ENCODE peak calls at places on chromosomes 16 and 17, in ten cellular contexts. One of them, this sample, is unnamed.

GRCh38 chr17:199806-200603 is 18.6 kb upstream of the DOC2B start:
- DNase-seq in NB4: no peak
- DNase-seq in HepG2: no peak
- DNase-seq in stomach: no peak
- DNase-seq in prostate gland: no peak
- DNase-seq in ovary: no peak
- DNase-seq in heart left ventricle: no peak
- DNase-seq in GM12891: no peak
- DNase-seq in uterus: peak
- DNase-seq in A549: no peak
- DNase-seq in this sample: no peak

GRCh38 chr16:53743149-53743566 is 39.2 kb downstream of the FTO start:
- DNase-seq in NB4: peak
- DNase-seq in HepG2: peak
- DNase-seq in stomach: no peak
- DNase-seq in prostate gland: no peak
- DNase-seq in ovary: no peak
- DNase-seq in heart left ventricle: no peak
- DNase-seq in GM12891: no peak
- DNase-seq in uterus: no peak
- DNase-seq in A549: peak
- DNase-seq in this sample: no peak

GRCh38 chr17:47949197-47949759 is 7.9 kb downstream of the PNPO start:
- DNase-seq in NB4: peak
- DNase-seq in HepG2: peak
- DNase-seq in stomach: peak
- DNase-seq in prostate gland: peak
- DNase-seq in ovary: peak
- DNase-seq in heart left ventricle: peak
- DNase-seq in GM12891: peak
- DNase-seq in uterus: peak
- DNase-seq in A549: peak
- DNase-seq in this sample: peak

GRCh38 chr16:11639008-11639562 is 29.2 kb upstream of the SNN start:
- DNase-seq in NB4: no peak
- DNase-seq in HepG2: no peak
- DNase-seq in stomach: no peak
- DNase-seq in prostate gland: no peak
- DNase-seq in ovary: no peak
- DNase-seq in heart left ventricle: no peak
- DNase-seq in GM12891: no peak
- DNase-seq in uterus: no peak
- DNase-seq in A549: no peak
- DNase-seq in this sample: no peak

GRCh38 chr16:67109407-67110135 is at the start of gene PHAF1:
- DNase-seq in NB4: peak
- DNase-seq in HepG2: peak
- DNase-seq in stomach: peak
- DNase-seq in prostate gland: peak
- DNase-seq in ovary: peak
- DNase-seq in heart left ventricle: peak
- DNase-seq in GM12891: peak
- DNase-seq in uterus: peak
- DNase-seq in A549: peak
- DNase-seq in this sample: peak

GRCh38 chr17:35352284-35352683 is 21.1 kb downstream of the SLFN11 start:
- DNase-seq in NB4: no peak
- DNase-seq in HepG2: no peak
- DNase-seq in stomach: no peak
- DNase-seq in prostate gland: no peak
- DNase-seq in ovary: no peak
- DNase-seq in heart left ventricle: no peak
- DNase-seq in GM12891: no peak
- DNase-seq in uterus: no peak
- DNase-seq in A549: no peak
- DNase-seq in this sample: no peak

GRCh38 chr17:976316-976715 is 3.3 kb downstream of the NXN start:
- DNase-seq in NB4: no peak
- DNase-seq in HepG2: no peak
- DNase-seq in stomach: no peak
- DNase-seq in prostate gland: no peak
- DNase-seq in ovary: no peak
- DNase-seq in heart left ventricle: no peak
- DNase-seq in GM12891: no peak
- DNase-seq in uterus: no peak
- DNase-seq in A549: no peak
- DNase-seq in this sample: no peak

GRCh38 chr17:48637323-48638260 is 11.4 kb upstream of the HOXB9 start:
- DNase-seq in NB4: no peak
- DNase-seq in HepG2: no peak
- DNase-seq in stomach: no peak
- DNase-seq in prostate gland: no peak
- DNase-seq in ovary: no peak
- DNase-seq in heart left ventricle: no peak
- DNase-seq in GM12891: no peak
- DNase-seq in uterus: no peak
- DNase-seq in A549: peak
- DNase-seq in this sample: no peak

GRCh38 chr16:89723279-89724250 is 2.2 kb downstream of the ZNF276 start:
- DNase-seq in NB4: no peak
- DNase-seq in HepG2: no peak
- DNase-seq in stomach: peak
- DNase-seq in prostate gland: no peak
- DNase-seq in ovary: no peak
- DNase-seq in heart left ventricle: no peak
- DNase-seq in GM12891: no peak
- DNase-seq in uterus: no peak
- DNase-seq in A549: no peak
- DNase-seq in this sample: no peak

GRCh38 chr17:65371702-65372101 is 189.7 kb downstream of the AXIN2 start:
- DNase-seq in NB4: no peak
- DNase-seq in HepG2: no peak
- DNase-seq in stomach: peak
- DNase-seq in prostate gland: peak
- DNase-seq in ovary: no peak
- DNase-seq in heart left ventricle: no peak
- DNase-seq in GM12891: no peak
- DNase-seq in uterus: no peak
- DNase-seq in A549: no peak
- DNase-seq in this sample: no peak

GRCh38 chr17:65366102-65366844 is 195.2 kb downstream of the AXIN2 start:
- DNase-seq in NB4: no peak
- DNase-seq in HepG2: no peak
- DNase-seq in stomach: no peak
- DNase-seq in prostate gland: no peak
- DNase-seq in ovary: no peak
- DNase-seq in heart left ventricle: no peak
- DNase-seq in GM12891: no peak
- DNase-seq in uterus: no peak
- DNase-seq in A549: no peak
- DNase-seq in this sample: no peak

GRCh38 chr17:65374966-65375365 is 186.5 kb downstream of the AXIN2 start:
- DNase-seq in NB4: no peak
- DNase-seq in HepG2: no peak
- DNase-seq in stomach: peak
- DNase-seq in prostate gland: no peak
- DNase-seq in ovary: no peak
- DNase-seq in heart left ventricle: no peak
- DNase-seq in GM12891: no peak
- DNase-seq in uterus: no peak
- DNase-seq in A549: no peak
- DNase-seq in this sample: no peak

GRCh38 chr17:65368341-65368740 is 193.1 kb downstream of the AXIN2 start:
- DNase-seq in NB4: no peak
- DNase-seq in HepG2: no peak
- DNase-seq in stomach: no peak
- DNase-seq in prostate gland: no peak
- DNase-seq in ovary: no peak
- DNase-seq in heart left ventricle: no peak
- DNase-seq in GM12891: no peak
- DNase-seq in uterus: no peak
- DNase-seq in A549: no peak
- DNase-seq in this sample: no peak

DNA sequence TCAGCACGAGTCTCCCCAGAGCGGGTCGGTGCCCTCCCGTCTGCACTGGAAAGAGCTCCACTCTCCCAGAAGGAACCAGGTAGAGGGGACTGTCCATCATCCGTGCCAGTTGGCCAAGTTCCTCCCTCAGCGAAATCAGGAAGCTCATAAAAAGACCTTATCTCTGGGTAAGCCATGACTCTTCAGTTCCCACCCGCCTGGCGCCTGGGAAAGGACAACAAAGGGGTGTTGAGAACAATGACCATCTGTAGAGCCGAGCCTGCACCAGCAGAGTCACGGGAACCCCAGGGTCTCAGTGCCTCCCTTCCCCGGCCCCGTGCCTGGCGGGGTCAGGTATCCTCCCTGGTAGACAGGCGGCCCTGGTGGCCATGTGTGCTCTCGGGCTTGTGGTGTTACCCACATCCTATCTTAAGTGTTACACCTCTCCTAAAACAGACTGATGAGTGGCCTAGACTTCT is 190.8 kb downstream of the AXIN2 start:
- DNase-seq in NB4: peak
- DNase-seq in HepG2: peak
- DNase-seq in stomach: peak
- DNase-seq in prostate gland: peak
- DNase-seq in ovary: no peak
- DNase-seq in heart left ventricle: no peak
- DNase-seq in GM12891: no peak
- DNase-seq in uterus: no peak
- DNase-seq in A549: peak
- DNase-seq in this sample: no peak
- TF ChIP-seq POLR2A in NB4: no peak
- TF ChIP-seq POLR2A in HepG2: no peak
- TF ChIP-seq POLR2A in stomach: no peak
- TF ChIP-seq POLR2A in prostate gland: no peak
- TF ChIP-seq POLR2A in ovary: no peak
- TF ChIP-seq POLR2A in heart left ventricle: no peak
- TF ChIP-seq POLR2A in GM12891: no peak
- TF ChIP-seq POLR2A in uterus: no peak
- TF ChIP-seq POLR2A in A549: no peak
- TF ChIP-seq POLR2A in this sample: no peak

GRCh38 chr16:364091-364490 is 6.2 kb downstream of the MRPL28 start:
- DNase-seq in NB4: no peak
- DNase-seq in HepG2: no peak
- DNase-seq in stomach: no peak
- DNase-seq in prostate gland: no peak
- DNase-seq in ovary: no peak
- DNase-seq in heart left ventricle: no peak
- DNase-seq in GM12891: no peak
- DNase-seq in uterus: no peak
- DNase-seq in A549: no peak
- DNase-seq in this sample: no peak
- TF ChIP-seq POLR2A in NB4: no peak
- TF ChIP-seq POLR2A in HepG2: no peak
- TF ChIP-seq POLR2A in stomach: no peak
- TF ChIP-seq POLR2A in prostate gland: no peak
- TF ChIP-seq POLR2A in ovary: no peak
- TF ChIP-seq POLR2A in heart left ventricle: no peak
- TF ChIP-seq POLR2A in GM12891: no peak
- TF ChIP-seq POLR2A in uterus: no peak
- TF ChIP-seq POLR2A in A549: no peak
- TF ChIP-seq POLR2A in this sample: no peak

DNA sequence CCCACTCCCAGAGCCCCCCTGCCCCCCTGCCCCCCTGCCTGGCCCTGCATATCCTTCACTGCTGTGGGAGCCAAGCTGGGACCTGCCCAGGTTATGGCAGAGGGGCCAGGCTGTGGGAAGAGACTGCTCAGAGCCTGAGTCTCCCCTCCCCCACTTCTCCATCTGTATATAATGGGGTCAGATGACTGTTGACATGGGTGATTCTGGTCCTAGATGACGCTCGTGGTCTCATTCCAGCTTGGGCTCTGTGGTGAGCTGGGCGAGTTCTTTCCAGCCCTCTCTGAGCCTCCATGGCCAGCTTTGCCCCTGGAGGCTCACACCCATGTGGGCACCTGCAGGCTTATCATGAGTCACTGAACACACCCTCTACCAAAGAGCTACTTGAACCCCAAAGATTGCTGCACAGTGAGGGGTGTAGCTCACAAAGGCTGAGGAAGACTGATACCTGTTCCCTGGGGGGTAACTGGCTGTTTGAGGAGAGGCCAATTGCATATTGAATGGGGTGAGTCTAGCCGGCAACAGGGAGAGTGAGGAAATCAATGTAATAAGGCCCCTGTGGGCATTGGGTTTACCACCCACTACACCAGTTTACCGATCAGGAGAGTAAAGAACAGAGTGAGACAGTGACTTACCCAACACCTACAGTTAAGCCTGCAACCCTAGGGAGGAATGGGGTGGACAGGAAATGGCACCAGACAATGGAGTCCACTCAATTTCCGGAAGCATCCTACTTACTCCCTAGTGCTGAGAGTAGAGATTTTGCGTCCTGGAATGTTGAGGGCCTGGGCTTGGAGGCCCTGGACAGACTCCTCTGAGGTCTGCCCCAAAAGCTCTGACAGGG is 4.2 kb upstream of the SREBF1 start:
- DNase-seq in NB4: peak
- DNase-seq in HepG2: peak
- DNase-seq in stomach: no peak
- DNase-seq in prostate gland: no peak
- DNase-seq in ovary: no peak
- DNase-seq in heart left ventricle: no peak
- DNase-seq in GM12891: no peak
- DNase-seq in uterus: no peak
- DNase-seq in A549: no peak
- DNase-seq in this sample: no peak
- TF ChIP-seq POLR2A in NB4: peak
- TF ChIP-seq POLR2A in HepG2: no peak
- TF ChIP-seq POLR2A in stomach: no peak
- TF ChIP-seq POLR2A in prostate gland: no peak
- TF ChIP-seq POLR2A in ovary: no peak
- TF ChIP-seq POLR2A in heart left ventricle: no peak
- TF ChIP-seq POLR2A in GM12891: no peak
- TF ChIP-seq POLR2A in uterus: no peak
- TF ChIP-seq POLR2A in A549: peak
- TF ChIP-seq POLR2A in this sample: no peak

GRCh38 chr17:56985371-56986162 is 7.6 kb downstream of the SCPEP1 start:
- DNase-seq in NB4: peak
- DNase-seq in HepG2: no peak
- DNase-seq in stomach: no peak
- DNase-seq in prostate gland: no peak
- DNase-seq in ovary: no peak
- DNase-seq in heart left ventricle: no peak
- DNase-seq in GM12891: no peak
- DNase-seq in uterus: no peak
- DNase-seq in A549: no peak
- DNase-seq in this sample: no peak
- TF ChIP-seq POLR2A in NB4: no peak
- TF ChIP-seq POLR2A in HepG2: no peak
- TF ChIP-seq POLR2A in stomach: no peak
- TF ChIP-seq POLR2A in prostate gland: no peak
- TF ChIP-seq POLR2A in ovary: no peak
- TF ChIP-seq POLR2A in heart left ventricle: no peak
- TF ChIP-seq POLR2A in GM12891: no peak
- TF ChIP-seq POLR2A in uterus: no peak
- TF ChIP-seq POLR2A in A549: no peak
- TF ChIP-seq POLR2A in this sample: no peak

GRCh38 chr17:28661635-28662526 is at the start of the genes SDF2 and SUPT6H:
- DNase-seq in NB4: peak
- DNase-seq in HepG2: peak
- DNase-seq in stomach: peak
- DNase-seq in prostate gland: peak
- DNase-seq in ovary: peak
- DNase-seq in heart left ventricle: peak
- DNase-seq in GM12891: peak
- DNase-seq in uterus: peak
- DNase-seq in A549: peak
- DNase-seq in this sample: peak
- TF ChIP-seq POLR2A in NB4: peak
- TF ChIP-seq POLR2A in HepG2: peak
- TF ChIP-seq POLR2A in stomach: no peak
- TF ChIP-seq POLR2A in prostate gland: peak
- TF ChIP-seq POLR2A in ovary: peak
- TF ChIP-seq POLR2A in heart left ventricle: no peak
- TF ChIP-seq POLR2A in GM12891: peak
- TF ChIP-seq POLR2A in uterus: peak
- TF ChIP-seq POLR2A in A549: peak
- TF ChIP-seq POLR2A in this sample: peak